ENCODE peak calls at places on chromosome 4, in six cellular contexts. G is suprapubic skin, Z is heart right ventricle, R is mammary epithelial cell, W is ascending aorta, H is neural progenitor cell. Q is an unnamed sample.

GRCh38 chr4:19429684-19430083 is 822.0 kb upstream of the SLIT2 start:
- DNase-seq in Z (no peak), W (no peak), G (no peak), R (no peak), H (peak), Q (no peak)

GRCh38 chr4:92451792-92452191 is 148.0 kb downstream of the GRID2 start:
- DNase-seq in H (no peak), W (no peak), R (no peak), Z (no peak), G (no peak), Q (no peak)

GRCh38 chr4:48792348-48793006 is 12.4 kb upstream of the FRYL start:
- DNase-seq in R (no peak), Z (no peak), G (no peak), H (no peak), W (no peak), Q (no peak)

GRCh38 chr4:186981161-186981560 is 257.5 kb upstream of the FAT1 start:
- DNase-seq in W (no peak), G (no peak), H (no peak), R (no peak), Z (no peak), Q (no peak)

GRCh38 chr4:10696253-10696652 is 11.7 kb upstream of the CLNK start:
- DNase-seq in R (no peak), W (no peak), G (no peak), H (no peak), Z (no peak), Q (no peak)

GRCh38 chr4:69718376-69719293 is 41.8 kb downstream of the SULT1B1 start:
- DNase-seq in R (peak), G (no peak), W (no peak), H (no peak), Z (no peak), Q (no peak)

GRCh38 chr4:161702287-161702686 is 461.5 kb downstream of the FSTL5 start:
- DNase-seq in G (no peak), W (no peak), Z (no peak), H (no peak), R (no peak), Q (no peak)

GRCh38 chr4:174582463-174582862 is 60.2 kb upstream of the HPGD start:
- DNase-seq in Z (no peak), G (no peak), H (no peak), R (no peak), W (no peak), Q (no peak)

GRCh38 chr4:42396361-42397255 is 680 bp upstream of the SHISA3 start:
- DNase-seq in R (no peak), G (no peak), Z (no peak), H (peak), W (no peak), Q (no peak)

GRCh38 chr4:105994061-105994460 is 98.8 kb downstream of the NPNT start:
- DNase-seq in R (no peak), W (no peak), G (no peak), Z (no peak), H (no peak), Q (no peak)

GRCh38 chr4:10077492-10078335 is 38.9 kb downstream of the WDR1 start:
- DNase-seq in R (no peak), G (no peak), Z (no peak), W (peak), H (no peak), Q (no peak)

GRCh38 chr4:77073106-77073858 is 2.5 kb downstream of the CCNI start:
- DNase-seq in H (no peak), Z (no peak), R (peak), W (no peak), G (no peak), Q (no peak)

GRCh38 chr4:133960975-133961374 is 240.6 kb downstream of the PABPC4L start:
- DNase-seq in R (no peak), Z (no peak), G (no peak), H (no peak), W (no peak), Q (no peak)

GRCh38 chr4:78320353-78320935 is 231.1 kb upstream of the ANXA3 start:
- DNase-seq in W (no peak), R (no peak), Z (no peak), G (no peak), H (no peak), Q (no peak)

GRCh38 chr4:38869511-38869910 is 1.9 kb downstream of the FAM114A1 start:
- DNase-seq in R (no peak), H (no peak), Z (no peak), G (no peak), W (no peak), Q (no peak)

GRCh38 chr4:42914937-42915336 is 22.4 kb downstream of the GRXCR1 start:
- DNase-seq in W (no peak), G (no peak), H (no peak), R (no peak), Z (no peak), Q (no peak)

GRCh38 chr4:48722509-48723446 is 57.3 kb downstream of the FRYL start:
- DNase-seq in G (no peak), R (no peak), W (no peak), H (no peak), Z (no peak), Q (no peak)

GRCh38 chr4:16591867-16592266 is 306.6 kb downstream of the LDB2 start:
- DNase-seq in W (no peak), R (no peak), Z (peak), H (peak), G (no peak), Q (no peak)

GRCh38 chr4:127623755-127624087 is 9.0 kb upstream of the INTU start:
- DNase-seq in G (no peak), H (peak), R (peak), Z (no peak), W (no peak), Q (no peak)

GRCh38 chr4:1813915-1814314 is 20.8 kb downstream of the FGFR3 start:
- DNase-seq in R (no peak), Z (no peak), W (no peak), H (no peak), G (no peak), Q (no peak)

GRCh38 chr4:41361831-41362646 is 105.3 kb downstream of the UCHL1 start:
- DNase-seq in H (peak), G (no peak), Z (no peak), R (no peak), W (no peak), Q (no peak)
- H3K27ac ChIP-seq in H (no peak), G (peak), Z (peak), R (no peak), W (peak), Q (no peak)

GRCh38 chr4:154010377-154010776 is 221.5 kb upstream of the SFRP2 start:
- DNase-seq in H (no peak), Z (no peak), G (no peak), R (no peak), W (no peak), Q (no peak)

GRCh38 chr4:154013576-154013975 is 224.7 kb upstream of the SFRP2 start:
- DNase-seq in W (no peak), R (no peak), Z (no peak), H (no peak), G (no peak), Q (no peak)

GRCh38 chr4:154009191-154009590 is 220.3 kb upstream of the SFRP2 start:
- DNase-seq in Z (no peak), H (no peak), R (peak), G (no peak), W (no peak), Q (peak)

GRCh38 chr4:154014401-154015105 is 225.7 kb upstream of the SFRP2 start:
- DNase-seq in R (no peak), H (peak), W (no peak), Z (no peak), G (no peak), Q (no peak)

DNA sequence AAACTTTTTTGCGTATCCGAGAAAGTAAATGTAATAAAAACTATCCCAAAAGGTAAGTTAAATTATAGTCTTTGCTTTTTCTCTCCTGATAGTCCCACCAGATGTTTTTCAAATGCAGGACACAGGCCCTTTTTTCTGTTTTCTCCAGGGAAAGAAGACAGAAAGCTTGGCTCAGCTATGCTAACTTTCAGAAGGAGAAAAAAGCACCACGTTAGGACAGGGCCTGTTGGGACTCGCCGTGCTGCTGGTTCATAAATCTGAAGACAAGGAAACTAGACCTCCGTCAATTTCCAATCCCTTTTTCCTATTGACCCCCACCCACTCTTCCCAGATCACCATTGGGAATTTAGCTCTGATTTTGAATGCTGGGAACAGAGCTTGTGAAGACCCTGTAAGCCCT is 220.9 kb upstream of the SFRP2 start:
- DNase-seq in G (no peak), R (no peak), Z (no peak), H (no peak), W (no peak), Q (no peak)
- H3K27ac ChIP-seq in G (peak), R (peak), Z (no peak), H (no peak), W (no peak), Q (no peak)

GRCh38 chr4:110084154-110084553 is 114.3 kb downstream of the ELOVL6 start:
- DNase-seq in G (no peak), Z (no peak), R (no peak), H (no peak), W (no peak), Q (no peak)
- H3K27ac ChIP-seq in G (no peak), Z (no peak), R (no peak), H (no peak), W (no peak), Q (no peak)

GRCh38 chr4:83486457-83487129 is 1.7 kb upstream of the ABRAXAS1 start:
- DNase-seq in R (no peak), Z (no peak), H (no peak), G (no peak), W (no peak), Q (no peak)

GRCh38 chr4:83489711-83490326 is 4.9 kb upstream of the ABRAXAS1 start:
- DNase-seq in H (peak), Z (no peak), R (no peak), W (no peak), G (no peak), Q (no peak)

GRCh38 chr4:83484500-83485431 is at the start of gene ABRAXAS1:
- DNase-seq in Z (peak), W (peak), R (peak), H (peak), G (peak), Q (peak)
- H3K27ac ChIP-seq in Z (peak), W (peak), R (peak), H (peak), G (peak), Q (peak)

GRCh38 chr4:40190880-40191815 is 5.7 kb upstream of the RHOH start:
- DNase-seq in R (no peak), H (no peak), W (no peak), Z (no peak), G (no peak), Q (peak)
- H3K27ac ChIP-seq in R (no peak), H (no peak), W (no peak), Z (no peak), G (no peak), Q (peak)

GRCh38 chr4:108650212-108651067 is at the start of gene OSTC:
- DNase-seq in H (peak), R (peak), G (peak), Z (peak), W (peak), Q (peak)

GRCh38 chr4:108651068-108651794 is 832 bp downstream of the OSTC start:
- DNase-seq in Z (no peak), W (no peak), G (no peak), H (peak), R (peak), Q (no peak)

GRCh38 chr4:108646706-108647105 is 3.7 kb upstream of the OSTC start:
- DNase-seq in H (no peak), R (no peak), W (no peak), G (no peak), Z (no peak), Q (no peak)

GRCh38 chr4:108644237-108644636 is 6.2 kb upstream of the OSTC start:
- DNase-seq in W (no peak), Z (no peak), H (no peak), G (no peak), R (peak), Q (no peak)

GRCh38 chr4:108649863-108650211 is 562 bp upstream of the OSTC start:
- DNase-seq in G (no peak), H (no peak), Z (no peak), W (no peak), R (no peak), Q (no peak)
- H3K27ac ChIP-seq in G (no peak), H (no peak), Z (peak), W (peak), R (peak), Q (peak)

GRCh38 chr4:139576219-139576618 is 20.2 kb upstream of the SETD7 start:
- DNase-seq in H (no peak), R (no peak), G (no peak), Z (no peak), W (no peak), Q (no peak)
- H3K27ac ChIP-seq in H (no peak), R (no peak), G (no peak), Z (no peak), W (no peak), Q (no peak)

GRCh38 chr4:6345096-6345830 is 75.6 kb downstream of the WFS1 start:
- DNase-seq in H (no peak), Z (no peak), R (no peak), G (no peak), W (no peak), Q (no peak)

GRCh38 chr4:6342530-6343293 is 73.1 kb downstream of the WFS1 start:
- DNase-seq in H (peak), Z (peak), G (no peak), R (no peak), W (no peak), Q (no peak)

GRCh38 chr4:6345866-6346265 is 76.2 kb downstream of the WFS1 start:
- DNase-seq in R (no peak), W (no peak), G (no peak), H (no peak), Z (no peak), Q (no peak)

GRCh38 chr4:6341696-6342095 is 72.0 kb downstream of the WFS1 start:
- DNase-seq in Z (no peak), H (no peak), G (no peak), R (no peak), W (no peak), Q (no peak)

DNA sequence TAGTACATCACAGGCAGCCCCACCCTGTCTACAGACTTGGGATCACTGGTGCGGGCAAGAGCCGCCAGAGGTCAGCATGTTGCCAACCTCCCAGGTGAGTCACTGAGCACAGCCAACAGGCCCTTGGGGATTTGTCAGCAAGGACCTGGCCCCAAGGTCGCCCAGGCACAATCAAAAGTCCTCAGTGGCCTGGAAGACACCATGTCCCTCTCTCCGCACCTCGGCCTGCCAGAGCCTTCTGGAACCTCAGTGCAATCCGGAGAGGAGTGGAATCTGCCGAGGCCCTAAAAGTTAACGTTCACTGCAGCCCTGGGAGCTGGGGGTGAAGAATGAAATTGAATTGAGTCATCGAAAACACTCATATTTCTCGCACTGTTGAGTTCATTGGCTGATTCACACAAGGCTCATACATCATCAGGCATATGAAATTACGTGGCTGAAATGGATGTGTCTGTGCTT is 74.3 kb downstream of the WFS1 start:
- DNase-seq in R (peak), W (no peak), Z (no peak), H (no peak), G (no peak), Q (peak)
- H3K27ac ChIP-seq in R (no peak), W (no peak), Z (no peak), H (no peak), G (no peak), Q (peak)